ENCODE peak calls at places on chromosomes 11 and 22, in five cellular contexts. P, U, I, O and X are unnamed samples.
A peak's percentile ranks its signal among the peaks of the same experiment; 100 is the strongest.

GRCh38 chr22:40240671-40241070 is 62.9 kb downstream of the TNRC6B start:
- DNase-seq in P (no peak), U (no peak), I (no peak), O (no peak), X (peak; percentile 18)

GRCh38 chr11:134037093-134037908 is 31.6 kb upstream of the JAM3 start:
- DNase-seq in P (peak; percentile 78), U (no peak), I (peak; percentile 81), O (no peak), X (no peak)

GRCh38 chr11:12963051-12963450 is 46.1 kb upstream of the RASSF10 start:
- DNase-seq in P (no peak), U (no peak), I (no peak), O (no peak), X (no peak)

GRCh38 chr11:66868726-66869291 is 11.9 kb downstream of the LRFN4 start:
- DNase-seq in P (peak; percentile 74), U (no peak), I (no peak), O (no peak), X (no peak)

GRCh38 chr11:86955674-86956522 is 703 bp upstream of the FZD4 start:
- DNase-seq in P (peak; percentile 89), U (no peak), I (peak; percentile 90), O (no peak), X (no peak)

GRCh38 chr11:104073950-104074349 is 37.5 kb downstream of the DDI1 start:
- DNase-seq in P (no peak), U (no peak), I (no peak), O (no peak), X (no peak)

GRCh38 chr11:114147389-114148382 is 88.2 kb downstream of the ZBTB16 start:
- DNase-seq in P (no peak), U (no peak), I (no peak), O (no peak), X (no peak)

GRCh38 chr11:19697721-19698121 is 14.9 kb upstream of the NAV2 start:
- DNase-seq in P (no peak), U (no peak), I (no peak), O (no peak), X (no peak)

GRCh38 chr11:65375012-65375411 is 7.4 kb downstream of the SLC25A45 start:
- DNase-seq in P (no peak), U (no peak), I (no peak), O (no peak), X (no peak)

GRCh38 chr11:134157451-134157850 is 66.3 kb downstream of the NCAPD3 start:
- DNase-seq in P (no peak), U (no peak), I (no peak), O (no peak), X (no peak)

GRCh38 chr22:36334081-36334831 is 53.5 kb downstream of the MYH9 start:
- DNase-seq in P (no peak), U (no peak), I (peak; percentile 61), O (no peak), X (no peak)

GRCh38 chr11:129326921-129327320 is 48.7 kb upstream of the BARX2 start:
- DNase-seq in P (no peak), U (no peak), I (no peak), O (no peak), X (no peak)

GRCh38 chr11:118415739-118416068 is 14.3 kb downstream of the ATP5MG start:
- DNase-seq in P (no peak), U (peak; percentile 66), I (no peak), O (no peak), X (peak; percentile 88)

GRCh38 chr11:78798567-78799170 is 224.0 kb upstream of the NARS2 start:
- DNase-seq in P (peak; percentile 80), U (peak; percentile 32), I (peak; percentile 72), O (peak; percentile 34), X (no peak)

GRCh38 chr22:44245438-44245837 is 64.7 kb downstream of the PARVG start:
- DNase-seq in P (no peak), U (no peak), I (peak; percentile 49), O (no peak), X (no peak)

GRCh38 chr11:86718553-86718952 is 46.1 kb upstream of the ME3 start:
- DNase-seq in P (no peak), U (no peak), I (no peak), O (no peak), X (no peak)

GRCh38 chr22:46652081-46652929 is 32.1 kb downstream of the GRAMD4 start:
- DNase-seq in P (peak; percentile 64), U (no peak), I (peak; percentile 56), O (no peak), X (no peak)

GRCh38 chr22:27250418-27250817 is 551.1 kb downstream of the MN1 start:
- DNase-seq in P (no peak), U (no peak), I (no peak), O (no peak), X (no peak)

GRCh38 chr11:86228269-86228966 is 16.1 kb upstream of the EED start:
- DNase-seq in P (no peak), U (no peak), I (no peak), O (no peak), X (no peak)

GRCh38 chr11:68373189-68373809 is 60.9 kb downstream of the LRP5 start:
- DNase-seq in P (peak; percentile 24), U (no peak), I (peak; percentile 57), O (no peak), X (no peak)

GRCh38 chr11:94145431-94145830 is 16.8 kb downstream of the PANX1 start:
- DNase-seq in P (no peak), U (no peak), I (no peak), O (no peak), X (no peak)

GRCh38 chr22:45686004-45686403 is 14.4 kb downstream of the ATXN10 start:
- DNase-seq in P (no peak), U (no peak), I (no peak), O (no peak), X (no peak)

GRCh38 chr11:122104381-122104780 is 11.6 kb downstream of the BLID start:
- DNase-seq in P (no peak), U (no peak), I (no peak), O (no peak), X (no peak)

GRCh38 chr11:2805388-2806057 is 80.1 kb downstream of the CDKN1C start:
- DNase-seq in P (no peak), U (no peak), I (no peak), O (no peak), X (no peak)

GRCh38 chr22:27387561-27387960 is 414.0 kb downstream of the MN1 start:
- DNase-seq in P (no peak), U (no peak), I (no peak), O (no peak), X (no peak)

GRCh38 chr11:73308963-73309960 is 1.2 kb downstream of the ARHGEF17 start:
- DNase-seq in P (peak; percentile 86), U (peak; percentile 90), I (peak; percentile 92), O (no peak), X (peak; percentile 82)

GRCh38 chr11:102666331-102666957 is 39.1 kb downstream of the MMP27 start:
- DNase-seq in P (peak; percentile 19), U (peak; percentile 15), I (no peak), O (no peak), X (peak; percentile 21)

GRCh38 chr22:44952863-44953790 is 56.7 kb downstream of the PHF21B start:
- DNase-seq in P (no peak), U (no peak), I (no peak), O (no peak), X (no peak)

GRCh38 chr11:1263036-1263435 is 40.2 kb downstream of the MUC5B start:
- DNase-seq in P (no peak), U (no peak), I (no peak), O (no peak), X (no peak)

GRCh38 chr11:109236696-109237095 is 185.3 kb upstream of the C11orf87 start:
- DNase-seq in P (no peak), U (no peak), I (no peak), O (no peak), X (peak; percentile 29)

DNA sequence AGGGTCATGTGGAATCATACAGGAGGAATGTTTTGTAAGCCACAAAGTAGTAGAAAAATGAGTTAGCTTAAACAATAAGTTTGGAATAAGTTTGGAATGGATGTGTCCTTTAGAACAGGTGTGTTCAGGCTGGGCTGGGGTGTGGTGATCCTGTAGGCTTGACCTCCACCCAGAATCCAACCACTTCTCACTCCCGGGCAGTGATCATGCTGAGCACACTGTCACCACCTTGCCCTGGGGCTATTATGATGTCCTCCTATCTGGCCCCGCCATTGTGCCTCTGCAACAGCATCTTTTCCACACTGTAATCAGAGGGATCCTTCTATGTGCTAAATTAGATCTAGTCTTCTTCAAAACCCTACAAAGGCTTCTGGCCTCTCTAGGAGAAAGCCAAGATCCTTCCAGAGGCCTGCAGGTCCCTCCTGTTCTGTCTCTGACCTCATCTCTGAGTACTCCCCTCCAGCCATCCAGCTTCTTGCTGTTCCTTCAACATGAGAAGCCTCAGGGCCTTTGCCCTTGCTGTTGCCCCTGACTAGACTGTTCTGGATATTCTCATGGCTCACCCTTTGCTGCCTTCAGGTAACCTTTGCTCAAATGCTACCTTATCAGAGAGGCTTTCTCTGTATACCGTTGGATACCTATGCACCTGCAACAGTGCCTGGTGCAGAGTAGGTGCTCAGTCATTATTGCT is 18.8 kb upstream of the ACCSL start:
- DNase-seq in P (no peak), U (no peak), I (no peak), O (no peak), X (no peak)
- TF ChIP-seq CTCF in P (no peak), U (no peak), I (no peak), O (no peak), X (no peak)

GRCh38 chr11:62143727-62144126 is 19.9 kb downstream of the INCENP start:
- DNase-seq in P (no peak), U (no peak), I (no peak), O (no peak), X (no peak)
- TF ChIP-seq CTCF in P (no peak), U (peak; percentile 16), I (no peak), O (no peak), X (no peak)

GRCh38 chr22:30445438-30445936 is 19.9 kb downstream of the MTFP1 start:
- DNase-seq in P (no peak), U (no peak), I (no peak), O (no peak), X (no peak)
- TF ChIP-seq CTCF in P (no peak), U (no peak), I (peak; percentile 3), O (no peak), X (no peak)

GRCh38 chr22:48972979-48973693 is 854.5 kb downstream of the BRD1 start:
- DNase-seq in P (no peak), U (no peak), I (no peak), O (no peak), X (no peak)

GRCh38 chr22:48973694-48974041 is 854.0 kb downstream of the BRD1 start:
- DNase-seq in P (no peak), U (no peak), I (no peak), O (no peak), X (no peak)

GRCh38 chr22:48968201-48968959 is 859.3 kb downstream of the BRD1 start:
- DNase-seq in P (no peak), U (no peak), I (peak; percentile 5), O (no peak), X (no peak)
- TF ChIP-seq CTCF in P (peak; percentile 63), U (peak; percentile 37), I (no peak), O (peak; percentile 85), X (peak; percentile 27)